ENCODE peak calls at places on chromosomes 6 and 20, in nine cellular contexts. A is upper lobe of left lung, P is prostate gland, U is esophagus muscularis mucosa, H is HCT116, Q is sigmoid colon, W is HepG2, B is breast epithelium, F is GM23338. M is an unnamed sample. For H3K36me3, the result is how much of the 10 kb centered on the place peaks cover.

GRCh38 chr6:56515081-56515905 is 127.4 kb downstream of the DST start:
- DNase-seq in U (no peak), F (no peak), Q (no peak), H (no peak), B (no peak), W (peak), A (no peak), P (no peak), M (no peak)

GRCh38 chr6:50030777-50031562 is 9.2 kb upstream of the DEFB110 start:
- DNase-seq in B (no peak), H (peak), P (no peak), A (no peak), U (no peak), F (peak), Q (no peak), W (peak), M (no peak)

GRCh38 chr6:24667378-24667803 is 514 bp downstream of the ACOT13 start:
- DNase-seq in B (no peak), P (no peak), U (no peak), Q (no peak), W (peak), A (no peak), H (no peak), F (no peak), M (peak)

GRCh38 chr6:362231-362923 is 29.2 kb upstream of the IRF4 start:
- DNase-seq in F (no peak), P (no peak), B (no peak), U (no peak), Q (no peak), H (no peak), A (no peak), W (no peak), M (no peak)

GRCh38 chr20:42018979-42019378 is 400.8 kb upstream of the CHD6 start:
- DNase-seq in A (no peak), F (no peak), W (peak), P (no peak), U (peak), Q (no peak), B (no peak), H (no peak), M (no peak)

GRCh38 chr6:152471459-152472070 is 165.6 kb downstream of the SYNE1 start:
- DNase-seq in F (no peak), H (no peak), A (no peak), U (no peak), W (no peak), B (no peak), Q (no peak), P (no peak), M (no peak)

GRCh38 chr20:910840-911770 is 5.0 kb downstream of the ANGPT4 start:
- DNase-seq in W (no peak), P (no peak), U (no peak), A (no peak), B (no peak), Q (no peak), F (no peak), H (no peak), M (no peak)

GRCh38 chr6:137332637-137333228 is 113.5 kb upstream of the IFNGR1 start:
- DNase-seq in B (no peak), P (no peak), Q (no peak), H (no peak), A (no peak), U (no peak), F (no peak), W (no peak), M (no peak)

GRCh38 chr6:27816906-27817305 is 95.3 kb downstream of the OR2B2 start:
- DNase-seq in B (no peak), F (no peak), A (no peak), W (peak), Q (no peak), H (no peak), U (no peak), P (no peak), M (no peak)

GRCh38 chr6:71468841-71469750 is 180.5 kb downstream of the OGFRL1 start:
- DNase-seq in Q (no peak), H (no peak), U (no peak), F (no peak), W (no peak), A (no peak), B (no peak), P (no peak), M (no peak)

GRCh38 chr6:56752009-56752408 is 109.3 kb upstream of the DST start:
- DNase-seq in W (no peak), B (no peak), F (peak), U (no peak), A (peak), P (no peak), H (no peak), Q (no peak), M (no peak)

GRCh38 chr6:119351005-119351394 is 1.4 kb upstream of the MAN1A1 start:
- DNase-seq in B (no peak), W (no peak), P (no peak), A (no peak), Q (no peak), F (no peak), H (peak), U (no peak), M (no peak)

GRCh38 chr6:96015791-96016776 is at the start of gene FUT9:
- DNase-seq in B (no peak), P (peak), Q (peak), F (peak), H (no peak), A (no peak), W (no peak), U (no peak), M (no peak)

GRCh38 chr6:111503194-111503593 is 20.2 kb upstream of the REV3L start:
- DNase-seq in Q (no peak), B (no peak), F (peak), A (no peak), W (no peak), P (no peak), U (no peak), H (no peak), M (no peak)

GRCh38 chr6:56246544-56246940 is 838 bp downstream of the COL21A1 start:
- DNase-seq in Q (no peak), F (peak), W (no peak), A (no peak), B (no peak), H (no peak), U (no peak), P (no peak), M (no peak)

GRCh38 chr6:69780585-69781178 is 16.1 kb downstream of the LMBRD1 start:
- DNase-seq in F (no peak), Q (no peak), U (no peak), B (no peak), P (no peak), A (no peak), W (peak), H (no peak), M (no peak)

GRCh38 chr6:100461273-100461919 is 3.3 kb downstream of the SIM1 start:
- DNase-seq in Q (no peak), W (no peak), F (peak), A (no peak), U (peak), H (no peak), B (no peak), P (no peak), M (no peak)

GRCh38 chr6:30447237-30447636 is 42.1 kb upstream of the HLA-E start:
- DNase-seq in F (peak), P (no peak), Q (no peak), B (no peak), H (peak), A (no peak), U (no peak), W (peak), M (no peak)

GRCh38 chr6:123747515-123747914 is 56.1 kb upstream of the NKAIN2 start:
- DNase-seq in F (no peak), A (no peak), H (no peak), P (no peak), B (no peak), W (no peak), U (no peak), Q (no peak), M (no peak)

GRCh38 chr6:167501831-167502385 is 177.0 kb downstream of the TTLL2 start:
- DNase-seq in H (peak), W (peak), B (no peak), A (no peak), P (peak), Q (no peak), F (peak), U (no peak), M (peak)

GRCh38 chr20:45337367-45338120 is 10.7 kb downstream of the SDC4 start:
- DNase-seq in W (peak), A (peak), P (no peak), U (no peak), B (peak), H (no peak), Q (peak), F (no peak), M (peak)

GRCh38 chr6:106626485-106626884 is 2.8 kb downstream of the RTN4IP1 start:
- DNase-seq in P (no peak), B (no peak), F (no peak), Q (no peak), U (no peak), W (no peak), A (no peak), H (no peak), M (no peak)

GRCh38 chr6:111591901-111592461 is 13.7 kb downstream of the TRAF3IP2 start:
- DNase-seq in Q (no peak), H (no peak), A (no peak), P (no peak), F (no peak), W (no peak), B (no peak), U (no peak), M (no peak)

GRCh38 chr6:106300944-106301343 is 24.6 kb downstream of the ATG5 start:
- DNase-seq in U (no peak), A (no peak), Q (no peak), H (no peak), F (peak), B (no peak), W (peak), P (no peak), M (no peak)

GRCh38 chr6:137111296-137112066 is 62.0 kb downstream of the IL22RA2 start:
- DNase-seq in F (no peak), A (no peak), B (no peak), Q (no peak), W (no peak), U (no peak), P (no peak), H (no peak), M (no peak)

GRCh38 chr20:62337558-62338293 is 29.4 kb downstream of the LAMA5 start:
- DNase-seq in H (no peak), Q (no peak), B (no peak), A (no peak), W (no peak), F (no peak), P (no peak), U (no peak), M (peak)
- H3K27ac ChIP-seq in H (no peak), Q (peak), B (no peak), A (peak), W (no peak), F (no peak), P (no peak), U (no peak), M (peak)

DNA sequence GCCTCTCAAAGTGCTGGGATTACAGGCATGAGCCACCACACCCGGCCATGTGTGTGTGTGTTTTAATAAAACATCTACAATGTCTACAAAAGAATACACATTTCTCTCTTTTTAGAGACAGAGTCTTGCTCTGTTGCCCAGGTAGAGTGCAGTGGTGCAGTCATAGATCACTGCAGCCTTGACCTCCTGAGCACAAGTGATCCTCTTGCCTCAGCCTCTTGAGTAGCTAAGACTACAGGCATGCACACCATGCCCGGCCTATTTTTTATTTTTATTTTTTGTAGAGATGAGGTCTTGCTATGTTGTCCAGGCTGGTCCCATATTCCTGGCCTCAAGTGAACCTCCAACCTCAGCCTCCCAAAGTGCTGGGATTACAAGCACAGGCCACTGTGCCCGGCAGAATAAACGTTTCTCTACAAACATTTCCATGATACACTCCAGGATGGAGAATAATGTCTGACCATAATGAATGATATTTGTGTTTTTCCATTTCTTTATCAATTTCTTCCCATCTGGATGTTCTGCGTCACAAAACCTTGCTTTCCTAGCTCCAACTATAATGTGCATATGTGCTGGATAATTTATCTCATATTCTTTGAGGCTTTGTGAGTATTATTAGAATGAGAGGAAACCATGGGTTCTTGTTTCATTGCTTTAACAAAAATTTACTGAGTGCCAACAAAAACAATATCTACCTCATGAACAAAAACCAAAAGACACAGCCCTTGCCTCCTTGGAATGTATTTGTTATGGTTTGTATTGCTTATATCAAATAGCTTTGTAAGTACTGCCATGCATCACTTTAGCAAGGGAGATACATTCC is 28.6 kb upstream of the CCN2 start:
- DNase-seq in H (no peak), F (no peak), P (no peak), B (no peak), Q (no peak), A (no peak), W (no peak), U (no peak), M (no peak)
- TF ChIP-seq POLR2AphosphoS5 in H (no peak), F (no peak), P (no peak), B (no peak), Q (no peak), A (no peak), W (no peak), U (peak), M (no peak)

GRCh38 chr20:3189561-3190131 is 14.8 kb downstream of the DDRGK1 start:
- DNase-seq in A (no peak), Q (no peak), U (no peak), B (no peak), W (no peak), F (no peak), P (no peak), H (no peak), M (no peak)
- H3K36me3 ChIP-seq in A (half or more), Q (half or more), U (half or more), B (under half), W (half or more), F (under half), P (under half), H (under half), M (under half)

DNA sequence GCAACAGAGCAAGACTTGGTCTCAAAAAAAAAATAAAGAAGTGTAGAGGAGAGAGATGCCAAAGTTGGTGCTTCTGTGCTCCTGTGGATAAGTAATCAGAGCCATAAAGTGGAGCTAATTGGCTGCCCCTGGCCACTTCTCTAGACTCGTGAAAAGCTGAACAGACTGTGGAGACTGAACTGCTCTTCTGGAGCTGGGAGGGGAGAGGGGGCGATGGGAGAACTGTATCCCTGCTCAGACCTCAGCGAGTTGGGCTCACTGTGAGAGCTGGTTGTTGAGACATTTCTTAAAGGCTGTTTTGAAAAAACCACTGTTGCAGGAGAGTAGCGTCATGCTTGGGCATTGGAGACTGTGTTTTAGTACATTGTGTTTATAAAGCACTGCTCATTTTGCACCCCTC is 125.7 kb downstream of the TCP11 start:
- DNase-seq in Q (no peak), B (no peak), H (no peak), U (no peak), F (no peak), P (no peak), W (no peak), A (no peak), M (no peak)
- H3K27ac ChIP-seq in Q (peak), B (peak), H (no peak), U (peak), F (no peak), P (peak), W (no peak), A (peak), M (peak)

GRCh38 chr20:58523072-58523681 is 8.0 kb upstream of the APCDD1L start:
- DNase-seq in F (no peak), A (no peak), U (no peak), P (no peak), W (no peak), H (no peak), Q (no peak), B (no peak), M (no peak)
- TF ChIP-seq POLR2AphosphoS5 in F (no peak), A (no peak), U (no peak), P (no peak), W (no peak), H (no peak), Q (no peak), B (no peak), M (no peak)

DNA sequence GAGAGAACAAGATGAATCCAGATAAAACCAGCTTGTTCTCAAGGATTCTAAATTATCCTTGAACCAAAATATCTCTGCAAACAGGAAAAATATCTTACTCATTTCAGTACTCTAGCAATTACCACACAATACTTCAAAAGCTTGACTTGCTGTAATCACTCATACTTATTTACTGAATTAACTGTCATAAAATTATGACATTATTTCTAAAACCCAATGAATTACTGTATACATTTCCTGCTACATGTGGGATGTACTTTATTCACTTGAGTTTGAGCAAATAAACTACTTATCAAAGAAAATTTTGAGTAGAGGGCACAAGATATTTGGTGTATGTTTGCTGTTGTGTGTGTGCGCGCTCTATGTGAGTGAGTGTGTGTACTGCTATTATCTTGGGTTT is 9.7 kb downstream of the EIF2S2 start:
- DNase-seq in P (no peak), H (no peak), B (no peak), U (no peak), Q (no peak), F (no peak), W (no peak), A (no peak), M (no peak)
- H3K36me3 ChIP-seq in P (under half), H (half or more), B (under half), U (half or more), Q (half or more), F (half or more), W (half or more), A (half or more), M (under half)

DNA sequence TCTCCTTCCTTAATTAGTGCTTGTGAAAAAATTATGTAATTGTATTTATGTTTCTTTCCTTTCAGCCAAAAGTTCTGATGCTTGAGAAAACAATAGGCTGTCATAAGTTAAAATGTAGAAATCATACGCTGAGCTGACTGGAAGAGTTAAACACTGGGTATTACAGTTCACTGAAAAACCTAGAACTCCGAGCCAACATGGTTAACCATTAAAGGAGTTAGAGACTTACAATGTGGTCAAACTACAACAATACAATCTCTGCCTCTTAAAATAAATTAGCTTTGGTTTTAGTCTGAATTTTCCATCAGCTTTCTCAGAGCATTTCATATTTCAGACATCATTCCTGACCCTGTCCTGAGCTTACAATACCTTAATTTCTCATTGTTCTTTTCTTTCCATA is 91.1 kb downstream of the COL12A1 start:
- DNase-seq in B (no peak), P (no peak), U (no peak), F (no peak), H (no peak), A (no peak), Q (no peak), W (no peak), M (no peak)
- H3K27ac ChIP-seq in B (no peak), P (no peak), U (peak), F (no peak), H (no peak), A (no peak), Q (peak), W (no peak), M (peak)

DNA sequence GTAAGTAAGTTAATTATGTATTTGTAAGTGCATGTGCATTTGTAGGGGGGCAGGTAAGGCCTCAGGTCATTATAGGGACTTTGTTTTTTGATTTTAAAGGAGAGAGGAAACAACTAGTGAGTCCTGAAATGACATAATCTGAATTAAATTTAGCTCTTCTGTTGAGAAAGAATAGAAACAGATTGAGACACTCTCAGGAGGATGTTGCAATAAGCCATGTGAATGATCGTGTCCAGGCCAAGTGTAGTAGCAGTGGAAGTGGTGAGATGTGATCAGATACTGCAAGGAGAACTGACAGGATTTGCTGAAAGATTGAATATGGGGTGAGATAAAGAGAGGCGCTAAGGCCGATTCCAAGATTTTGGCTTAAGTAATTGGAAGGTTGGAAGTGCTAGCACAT is 2.6 kb upstream of the CENPW start:
- DNase-seq in U (no peak), P (no peak), H (no peak), W (no peak), B (no peak), Q (peak), A (peak), F (no peak), M (no peak)
- TF ChIP-seq POLR2AphosphoS5 in U (peak), P (no peak), H (no peak), W (no peak), B (peak), Q (no peak), A (peak), F (no peak), M (no peak)

DNA sequence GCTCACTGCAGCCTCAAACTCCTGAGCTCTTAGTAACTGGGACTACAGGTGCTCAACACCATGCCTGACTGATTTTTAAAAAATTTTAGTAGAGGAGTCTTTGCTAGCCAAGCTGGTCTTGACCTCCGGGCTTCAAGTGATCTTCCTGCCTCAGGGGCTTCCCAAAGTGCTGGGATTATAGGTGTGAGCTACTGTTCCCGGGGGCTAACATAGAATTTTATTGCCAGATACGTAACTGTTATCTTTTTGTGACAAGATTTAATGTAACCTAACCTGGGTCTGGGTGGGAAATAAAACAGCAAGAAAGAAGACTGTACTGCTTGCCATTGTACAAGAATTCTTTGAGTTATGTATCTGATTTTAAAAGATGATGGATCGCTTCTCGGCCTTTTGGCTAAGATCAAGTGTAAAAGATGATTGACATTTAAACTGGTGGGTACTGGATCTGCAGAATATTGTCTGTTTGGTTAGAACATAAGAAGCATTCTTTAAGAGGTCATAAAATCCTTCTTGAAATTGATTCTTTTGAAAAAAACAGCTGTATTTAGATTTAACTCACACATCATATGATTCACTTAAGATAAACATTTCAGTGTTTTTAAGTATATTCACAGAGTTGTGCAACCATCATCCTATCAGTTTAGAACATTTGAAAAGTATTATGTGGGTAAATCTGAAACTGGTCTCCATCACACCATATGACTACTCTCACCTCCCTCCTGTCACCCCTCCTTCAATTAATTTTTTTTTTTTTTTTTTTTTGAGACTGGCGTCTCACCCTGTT is 21.6 kb downstream of the TPX2 start:
- DNase-seq in A (no peak), F (no peak), P (no peak), B (no peak), Q (no peak), U (no peak), W (no peak), H (no peak), M (no peak)
- H3K36me3 ChIP-seq in A (under half), F (under half), P (under half), B (under half), Q (under half), U (under half), W (half or more), H (under half), M (under half)

M was measured in transverse colon.